ENCODE peak calls at places on chromosomes 5 and 9, in four cellular contexts. S is K562, K is H1, O is HepG2. M is an unnamed sample.

GRCh38 chr5:160802567-160802966 is 49.4 kb downstream of the ATP10B start:
- DNase-seq in S (no peak), K (no peak), O (no peak), M (no peak)

GRCh38 chr9:36401179-36401740 is 1.2 kb upstream of the RNF38 start:
- DNase-seq in S (peak), K (no peak), O (peak), M (no peak)

GRCh38 chr5:177111720-177112394 is 21.7 kb upstream of the NSD1 start:
- DNase-seq in S (peak), K (peak), O (peak), M (peak)

GRCh38 chr5:169637085-169637855 is at the start of gene DOCK2:
- DNase-seq in S (peak), K (peak), O (no peak), M (no peak)

GRCh38 chr5:42984307-42984706 is 55.8 kb downstream of the ANXA2R start:
- DNase-seq in S (no peak), K (no peak), O (no peak), M (no peak)

GRCh38 chr5:154276932-154277331 is 86.4 kb downstream of the GALNT10 start:
- DNase-seq in S (peak), K (no peak), O (no peak), M (no peak)

GRCh38 chr5:88743231-88743879 is 139.6 kb downstream of the MEF2C start:
- DNase-seq in S (peak), K (no peak), O (no peak), M (peak)

GRCh38 chr5:24804221-24804681 is 159.5 kb upstream of the CDH10 start:
- DNase-seq in S (no peak), K (no peak), O (no peak), M (no peak)

GRCh38 chr9:37953775-37954437 is 50.0 kb upstream of the SLC25A51 start:
- DNase-seq in S (peak), K (no peak), O (no peak), M (peak)

GRCh38 chr9:15837079-15837679 is 284.3 kb downstream of the CCDC171 start:
- DNase-seq in S (peak), K (no peak), O (peak), M (peak)

GRCh38 chr9:129182625-129183494 is 4.8 kb upstream of the IER5L start:
- DNase-seq in S (peak), K (peak), O (peak), M (peak)

GRCh38 chr9:15299374-15299939 is 7.6 kb downstream of the TTC39B start:
- DNase-seq in S (no peak), K (peak), O (no peak), M (no peak)

GRCh38 chr5:14491015-14491414 is 90.6 kb upstream of the OTULINL start:
- DNase-seq in S (no peak), K (no peak), O (no peak), M (no peak)

GRCh38 chr9:120839146-120839545 is 3.6 kb downstream of the PSMD5 start:
- DNase-seq in S (no peak), K (no peak), O (no peak), M (no peak)

GRCh38 chr5:62720036-62720441 is 141.4 kb downstream of the LRRC70 start:
- DNase-seq in S (peak), K (peak), O (peak), M (peak)

GRCh38 chr9:88084816-88085215 is 53.5 kb downstream of the SPATA31C2 start:
- DNase-seq in S (no peak), K (no peak), O (no peak), M (no peak)

GRCh38 chr5:172958268-172959046 is 767 bp upstream of the RPL26L1 start:
- DNase-seq in S (peak), K (peak), O (peak), M (peak)

GRCh38 chr5:141875795-141876627 is 2.2 kb downstream of the PCDH1 start:
- DNase-seq in S (peak), K (peak), O (no peak), M (no peak)

GRCh38 chr5:52560366-52560765 is 227.3 kb upstream of the ITGA1 start:
- DNase-seq in S (no peak), K (no peak), O (no peak), M (no peak)

GRCh38 chr9:134744542-134745295 is 103.1 kb downstream of the COL5A1 start:
- DNase-seq in S (no peak), K (no peak), O (no peak), M (no peak)

GRCh38 chr5:136809382-136809781 is 444.0 kb upstream of the TRPC7 start:
- DNase-seq in S (no peak), K (no peak), O (no peak), M (no peak)

GRCh38 chr9:13939129-13939528 is 374.8 kb downstream of the NFIB start:
- DNase-seq in S (no peak), K (no peak), O (no peak), M (no peak)

GRCh38 chr5:89534331-89534730 is 651.3 kb upstream of the MEF2C start:
- DNase-seq in S (no peak), K (no peak), O (no peak), M (no peak)

GRCh38 chr5:158456756-158457155 is 597.8 kb upstream of the CLINT1 start:
- DNase-seq in S (no peak), K (no peak), O (peak), M (peak)

GRCh38 chr5:132283423-132284043 is 10.7 kb upstream of the SLC22A4 start:
- DNase-seq in S (no peak), K (peak), O (peak), M (peak)

GRCh38 chr5:115838885-115839518 is 2.4 kb downstream of the ATG12 start:
- DNase-seq in S (peak), K (no peak), O (peak), M (peak)

GRCh38 chr9:138050472-138051330 is 173.1 kb downstream of the CACNA1B start:
- DNase-seq in S (no peak), K (peak), O (no peak), M (no peak)

GRCh38 chr9:127966416-127967150 is 14.2 kb downstream of the EEIG1 start:
- DNase-seq in S (no peak), K (no peak), O (no peak), M (no peak)

GRCh38 chr5:134437340-134438267 is 25.9 kb upstream of the CDKN2AIPNL start:
- DNase-seq in S (peak), K (no peak), O (no peak), M (no peak)

GRCh38 chr9:136328622-136329041 is 1.3 kb downstream of the GPSM1 start:
- DNase-seq in S (no peak), K (no peak), O (no peak), M (no peak)

GRCh38 chr5:110072646-110073045 is 382.9 kb downstream of the MAN2A1 start:
- DNase-seq in S (no peak), K (no peak), O (no peak), M (no peak)

GRCh38 chr9:129289883-129290282 is 111.8 kb upstream of the IER5L start:
- DNase-seq in S (no peak), K (no peak), O (no peak), M (no peak)

GRCh38 chr9:118829334-118829733 is 539.9 kb downstream of the BRINP1 start:
- DNase-seq in S (no peak), K (no peak), O (no peak), M (no peak)
- TF ChIP-seq CTCF in S (no peak), K (no peak), O (no peak), M (no peak)

GRCh38 chr9:74771262-74771585 is 116.5 kb downstream of the TRPM6 start:
- DNase-seq in S (no peak), K (no peak), O (no peak), M (no peak)

GRCh38 chr9:74772126-74772525 is 115.6 kb downstream of the TRPM6 start:
- DNase-seq in S (no peak), K (no peak), O (no peak), M (no peak)

GRCh38 chr9:74771672-74772071 is 116.0 kb downstream of the TRPM6 start:
- DNase-seq in S (no peak), K (no peak), O (no peak), M (no peak)

GRCh38 chr9:74775401-74775800 is 112.3 kb downstream of the TRPM6 start:
- DNase-seq in S (no peak), K (no peak), O (no peak), M (no peak)

DNA sequence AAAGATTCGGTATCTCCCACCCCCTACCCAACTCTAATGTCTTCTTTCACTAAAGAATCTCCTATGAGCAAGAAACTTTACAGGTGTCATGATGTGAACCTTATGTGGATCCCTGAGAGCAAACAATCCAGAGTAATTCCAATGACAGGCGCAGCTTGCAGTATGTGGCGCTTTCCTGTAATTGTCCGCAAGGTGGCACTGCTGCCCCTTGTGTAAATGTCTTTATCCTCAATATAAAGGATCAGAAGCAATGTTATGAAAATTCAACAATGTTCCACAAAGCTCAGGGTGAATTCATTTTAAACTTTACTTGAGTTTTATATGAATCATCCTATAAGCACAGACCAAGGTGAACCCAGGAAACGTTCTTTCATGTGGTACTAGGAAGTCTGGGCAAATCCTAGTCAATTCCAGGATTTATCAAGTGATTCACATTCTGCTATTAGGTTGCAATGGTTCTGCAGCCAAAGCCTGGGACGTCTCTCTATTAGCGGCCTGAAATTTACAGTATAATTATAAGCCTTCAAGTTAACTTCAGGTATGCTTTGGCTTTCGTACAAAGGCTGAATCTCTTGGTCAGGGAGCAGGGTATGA is 113.7 kb downstream of the TRPM6 start:
- DNase-seq in S (peak), K (peak), O (peak), M (peak)
- TF ChIP-seq HDAC2 in S (no peak), K (no peak), O (no peak), M (no peak)

GRCh38 chr9:112378441-112379176 is 1.3 kb upstream of the HSDL2 start:
- DNase-seq in S (no peak), K (no peak), O (no peak), M (peak)
- TF ChIP-seq RNF2 in S (no peak), K (no peak), O (no peak), M (no peak)

GRCh38 chr5:126544087-126544740 is 50.8 kb downstream of the ALDH7A1 start:
- DNase-seq in S (peak), K (peak), O (peak), M (peak)
- TF ChIP-seq CTCF in S (peak), K (peak), O (peak), M (peak)

DNA sequence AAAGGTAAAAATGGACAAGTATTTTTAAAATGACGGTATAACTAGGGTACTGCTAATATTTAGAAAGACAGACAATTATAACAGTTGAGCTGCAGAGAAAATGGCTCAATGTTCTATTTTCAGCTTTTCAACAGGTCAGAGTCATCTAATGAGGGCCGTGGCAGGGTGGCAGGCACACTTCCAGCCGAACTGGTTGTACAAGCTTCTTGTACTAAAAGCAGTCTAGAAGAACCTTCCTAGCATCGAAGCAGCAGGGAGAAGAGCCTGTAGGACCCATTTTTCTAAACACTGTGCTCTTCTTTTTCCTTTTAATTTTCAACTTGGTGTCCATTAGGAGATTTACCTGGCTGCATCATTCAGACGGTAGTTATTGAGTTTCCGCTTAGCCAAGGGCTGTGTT is 85.6 kb downstream of the SLC28A3 start:
- DNase-seq in S (no peak), K (no peak), O (no peak), M (no peak)
- TF ChIP-seq HDAC2 in S (no peak), K (no peak), O (no peak), M (no peak)

M was measured in A549.